ENCODE peak calls at places on chromosomes 13 and 19, in seven cellular contexts. M is spleen, C is K562, P is left lung, F is IMR-90, G is vagina, V is right cardiac atrium. U is an unnamed sample.

GRCh38 chr19:54307389-54307788 is 5.6 kb downstream of the LILRA5 start:
- DNase-seq in F (no peak), V (no peak), C (no peak), M (no peak), P (no peak), G (no peak), U (no peak)

GRCh38 chr19:50922316-50922853 is 11.2 kb upstream of the KLK4 start:
- DNase-seq in P (peak; percentile 80), M (peak; percentile 90), G (no peak), V (peak; percentile 76), C (peak; percentile 84), F (peak; percentile 67), U (peak; percentile 84)

GRCh38 chr13:69857188-69857821 is 250.3 kb upstream of the ATXN8OS start:
- DNase-seq in V (no peak), M (no peak), F (peak; percentile 1), G (no peak), C (peak; percentile 5), P (no peak), U (peak; percentile 73)

GRCh38 chr19:7916137-7916907 is 1.7 kb downstream of the TGFBR3L start:
- DNase-seq in M (peak; percentile 89), P (peak; percentile 87), G (no peak), V (peak; percentile 71), C (no peak), F (no peak), U (no peak)

GRCh38 chr13:73040479-73040878 is 18.3 kb upstream of the KLF5 start:
- DNase-seq in C (no peak), M (no peak), P (no peak), F (no peak), V (no peak), G (no peak), U (no peak)

GRCh38 chr13:91813255-91813654 is 414.8 kb downstream of the GPC5 start:
- DNase-seq in M (no peak), C (peak; percentile 8), G (no peak), V (no peak), P (no peak), F (no peak), U (no peak)

GRCh38 chr19:14406645-14407331 is 12.4 kb downstream of the DDX39A start:
- DNase-seq in P (no peak), C (no peak), G (no peak), M (peak; percentile 82), F (no peak), V (no peak), U (no peak)

GRCh38 chr13:34542321-34542720 is 399.7 kb upstream of the NBEA start:
- DNase-seq in P (no peak), V (no peak), C (no peak), M (no peak), G (no peak), F (no peak), U (no peak)

DNA sequence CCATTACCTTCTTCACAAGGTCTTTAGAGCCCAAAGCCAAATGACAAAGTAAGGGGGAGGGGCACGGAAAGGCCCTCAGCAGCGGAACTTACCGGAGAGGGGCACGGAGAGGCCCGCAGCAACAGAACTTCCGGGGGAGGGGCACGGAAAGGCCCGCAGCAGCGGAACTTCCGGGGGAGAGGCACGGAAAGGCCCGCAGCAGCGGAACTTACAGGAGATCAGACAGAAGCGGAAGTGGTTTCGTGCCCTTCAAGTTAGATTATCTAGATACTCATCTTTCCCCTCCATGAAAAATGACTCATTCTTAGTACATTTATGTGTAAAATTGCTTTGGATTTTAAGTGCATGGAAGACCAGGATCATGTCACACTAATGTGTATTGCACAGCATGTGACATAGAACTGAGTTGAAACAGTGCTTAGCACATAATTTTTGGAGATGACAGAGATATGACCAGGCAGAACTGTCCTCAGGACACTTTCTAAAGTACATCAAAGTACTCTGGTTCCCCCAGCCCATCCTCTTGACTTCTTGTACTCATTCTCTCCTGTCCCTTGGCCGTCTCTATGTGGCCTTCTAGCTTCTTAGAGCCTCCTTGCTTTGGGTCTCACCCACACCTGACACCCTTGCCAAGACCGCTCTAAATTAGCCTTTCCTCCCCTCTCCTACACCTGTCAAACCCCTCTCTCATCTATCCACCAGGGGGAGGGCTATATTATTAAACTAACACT is 25.7 kb upstream of the TPTE2 start:
- DNase-seq in F (peak; percentile 34), C (peak; percentile 23), G (no peak), P (peak; percentile 84), M (peak; percentile 90), V (peak; percentile 69), U (peak; percentile 86)
- H3K4me3 ChIP-seq in F (peak overlapping the region; percentile 11), C (peak overlapping the region; percentile 13), G (peak overlapping the region; percentile 4), P (peak overlapping the region; percentile 4), M (peak overlapping the region; percentile 21), V (no peak overlapping the region), U (peak overlapping the region; percentile 56)

DNA sequence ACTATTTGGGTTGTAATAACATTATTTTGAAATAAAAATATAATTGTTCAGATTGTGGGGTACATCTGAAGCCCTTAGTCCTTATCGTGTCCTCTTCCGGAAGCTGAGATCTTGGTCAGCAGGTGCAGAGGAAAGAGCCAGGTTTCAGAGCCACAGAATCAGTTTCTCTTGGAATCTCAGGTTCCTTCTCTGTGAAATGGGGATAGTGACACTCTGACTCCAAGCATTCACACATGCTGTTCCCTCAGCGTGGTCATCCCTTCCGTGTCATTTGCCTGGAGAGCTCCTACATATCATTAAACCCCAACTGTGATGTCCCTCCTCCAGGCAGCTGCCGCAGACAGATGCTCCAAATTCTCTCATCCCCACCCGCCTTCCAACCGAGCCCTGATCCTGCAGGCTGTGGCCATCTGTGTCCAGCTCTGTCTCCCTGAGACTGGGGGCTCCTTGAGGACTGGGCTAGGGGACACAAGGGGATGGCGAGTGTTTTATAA is 59.8 kb downstream of the AP1M1 start:
- DNase-seq in C (no peak), P (no peak), F (no peak), G (no peak), V (peak; percentile 9), M (no peak), U (no peak)
- H3K27ac ChIP-seq in C (no peak overlapping the region), P (peak overlapping the region; percentile 84), F (no peak overlapping the region), G (peak overlapping the region; percentile 12), V (peak overlapping the region; percentile 83), M (peak overlapping the region; percentile 82), U (no peak overlapping the region)

DNA sequence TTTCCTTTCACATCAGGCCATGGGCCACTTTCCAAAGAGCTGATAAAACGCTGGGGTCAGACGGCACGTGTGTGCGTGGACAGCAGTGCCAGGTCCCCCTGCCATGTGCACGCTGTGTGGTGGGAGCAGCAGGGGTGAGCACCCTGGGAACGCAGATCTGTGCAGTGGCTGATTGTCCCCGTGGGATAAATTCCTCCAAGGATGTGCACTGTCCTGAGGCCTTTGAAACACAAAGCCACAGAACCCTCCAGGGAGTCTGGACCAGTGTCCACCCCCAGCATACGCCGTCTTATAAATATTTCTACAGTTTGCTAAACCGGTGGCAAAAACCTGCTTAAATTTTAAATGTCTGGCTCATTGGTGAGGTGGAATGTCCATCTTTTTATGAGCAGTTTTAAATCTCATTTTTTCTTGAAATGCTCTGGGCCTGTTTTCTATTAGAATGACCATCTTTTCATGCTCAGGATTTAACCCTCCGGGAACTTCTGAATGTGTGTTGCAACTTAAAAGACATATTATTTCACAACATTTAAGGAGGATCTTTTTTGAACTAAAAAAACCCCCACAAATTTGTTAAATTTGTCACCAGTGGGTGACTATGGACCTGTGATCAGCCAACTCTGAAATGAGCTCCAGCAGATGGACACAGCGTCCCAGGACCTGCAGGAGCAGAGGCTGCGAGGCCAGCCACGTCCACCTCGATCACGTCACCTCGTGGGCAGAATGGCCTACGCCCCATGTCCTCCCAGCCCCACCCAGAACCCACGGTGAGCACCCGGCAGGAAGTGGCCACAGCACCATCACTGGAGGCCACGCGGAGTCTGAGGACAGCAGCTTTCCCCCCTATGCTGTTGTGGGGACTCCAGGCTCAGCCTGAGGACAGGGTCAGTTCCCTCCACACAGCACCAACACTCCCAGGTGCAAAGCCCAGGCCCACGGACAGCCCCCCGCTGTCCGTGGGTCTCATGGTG is 68.6 kb downstream of the RASA3 start:
- DNase-seq in C (peak; percentile 24), M (peak; percentile 93), G (no peak), P (peak; percentile 93), F (peak; percentile 61), V (peak; percentile 83), U (peak; percentile 56)
- H3K4me3 ChIP-seq in C (peak overlapping the region; percentile 42), M (peak overlapping the region; percentile 36), G (peak overlapping the region; percentile 42), P (peak overlapping the region; percentile 35), F (peak overlapping the region; percentile 15), V (peak overlapping the region; percentile 4), U (peak overlapping the region; percentile 50)

GRCh38 chr13:98650376-98651107 is 73.6 kb upstream of the STK24 start:
- DNase-seq in G (no peak), F (no peak), V (no peak), P (no peak), M (no peak), C (no peak), U (no peak)

GRCh38 chr13:98651716-98652115 is 74.8 kb upstream of the STK24 start:
- DNase-seq in G (no peak), M (no peak), F (no peak), P (no peak), C (no peak), V (no peak), U (peak; percentile 41)

GRCh38 chr13:98648141-98648540 is 71.2 kb upstream of the STK24 start:
- DNase-seq in V (no peak), F (no peak), P (no peak), C (no peak), M (no peak), G (no peak), U (no peak)

GRCh38 chr13:98648676-98649075 is 71.8 kb upstream of the STK24 start:
- DNase-seq in F (no peak), G (no peak), V (no peak), P (no peak), M (no peak), C (no peak), U (no peak)

DNA sequence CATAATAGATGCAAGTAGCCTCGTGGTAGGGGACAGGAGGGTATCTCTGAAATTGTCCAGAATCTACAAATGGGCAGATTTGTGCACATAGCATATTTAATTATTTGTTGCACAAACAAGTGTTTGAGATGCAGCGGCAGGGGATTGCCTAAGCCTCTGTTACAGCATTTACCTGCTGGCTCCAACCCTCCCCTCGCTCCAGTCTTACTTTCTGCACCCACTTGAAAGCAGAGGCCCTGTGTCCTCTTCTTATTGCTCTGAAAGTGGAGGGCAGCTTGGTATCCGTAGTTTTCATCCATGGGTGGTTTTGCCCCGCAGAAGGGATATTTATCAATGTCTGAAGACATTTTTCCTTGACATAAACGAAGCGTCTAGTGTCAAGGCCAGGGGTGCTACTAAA is 73.0 kb upstream of the STK24 start:
- DNase-seq in G (no peak), P (no peak), V (no peak), F (no peak), M (no peak), C (no peak), U (no peak)
- H3K27ac ChIP-seq in G (no peak overlapping the region), P (no peak overlapping the region), V (no peak overlapping the region), F (no peak overlapping the region), M (no peak overlapping the region), C (no peak overlapping the region), U (no peak overlapping the region)

GRCh38 chr19:13119654-13120053 is 1.6 kb downstream of the NACC1 start:
- DNase-seq in F (no peak), P (no peak), V (peak; percentile 57), C (no peak), M (no peak), G (no peak), U (no peak)
- H3K4me3 ChIP-seq in F (peak overlapping the region; percentile 99), P (peak overlapping the region; percentile 88), V (no peak overlapping the region), C (peak overlapping the region; percentile 99), M (no peak overlapping the region), G (peak overlapping the region; percentile 99), U (no peak overlapping the region)